ENCODE peak calls at places on chromosomes 13 and 19, in nine cellular contexts. R is GDM1; J is stimulated activated CD8-positive, alpha-beta memory T cell treated with anti-CD3 and anti-CD28 coated beads, Interleukin-12 subunit alpha, Interleukin-12 subunit beta, amount 100 ng/mL, for 4 hours; G is nephron progenitor cell; I is ecto neural progenitor cell; B is pancreas; T is AG04450; A is AG09319; N is NCI-H187 treated with DMSO at 0.1 percent for 48 hours. Y is an unnamed sample.
A peak's percentile ranks its signal among the peaks of the same experiment; 100 is the strongest.

GRCh38 chr19:1616396-1616795 is 11.1 kb upstream of the UQCR11 start:
- DNase-seq in R (no peak), J (no peak), G (no peak), I (no peak), B (no peak), T (no peak), A (no peak), N (no peak), Y (no peak)

GRCh38 chr13:66159526-66159925 is 1070.6 kb downstream of the PCDH9 start:
- DNase-seq in R (no peak), J (no peak), G (peak; percentile 1), I (no peak), B (no peak), T (no peak), A (no peak), N (no peak), Y (no peak)

GRCh38 chr19:38529610-38530009 is 88.1 kb downstream of the MAP4K1 start:
- DNase-seq in R (no peak), J (no peak), G (no peak), I (no peak), B (no peak), T (no peak), A (no peak), N (no peak), Y (no peak)

GRCh38 chr19:3708207-3708931 is at the start of gene TJP3:
- DNase-seq in R (no peak), J (no peak), G (no peak), I (no peak), B (peak; percentile 72), T (no peak), A (no peak), N (no peak), Y (no peak)

GRCh38 chr19:1070931-1071791 is 4.2 kb downstream of the ARHGAP45 start:
- DNase-seq in R (no peak), J (no peak), G (peak; percentile 73), I (peak; percentile 66), B (no peak), T (no peak), A (no peak), N (no peak), Y (no peak)

GRCh38 chr19:4267101-4267900 is 11.8 kb upstream of the SHD start:
- DNase-seq in R (peak; percentile 66), J (peak; percentile 25), G (peak; percentile 80), I (peak; percentile 78), B (no peak), T (no peak), A (no peak), N (no peak), Y (peak; percentile 3)

GRCh38 chr13:98972059-98972458 is 5.8 kb downstream of the DOCK9 start:
- DNase-seq in R (no peak), J (no peak), G (no peak), I (no peak), B (no peak), T (no peak), A (no peak), N (no peak), Y (no peak)

GRCh38 chr19:6509118-6509971 is 7.2 kb upstream of the TUBB4A start:
- DNase-seq in R (no peak), J (no peak), G (no peak), I (no peak), B (peak; percentile 93), T (no peak), A (no peak), N (no peak), Y (no peak)

GRCh38 chr19:1112254-1113208 is 8.7 kb downstream of the GPX4 start:
- DNase-seq in R (no peak), J (no peak), G (peak; percentile 69), I (peak; percentile 83), B (no peak), T (no peak), A (no peak), N (no peak), Y (no peak)

GRCh38 chr19:19053508-19054314 is 10.1 kb upstream of the SLC25A42 start:
- DNase-seq in R (no peak), J (peak; percentile 25), G (peak; percentile 84), I (peak; percentile 79), B (peak; percentile 32), T (no peak), A (no peak), N (no peak), Y (no peak)

GRCh38 chr13:108269601-108270328 is at the start of gene TNFSF13B:
- DNase-seq in R (peak; percentile 14), J (peak; percentile 25), G (peak; percentile 30), I (peak; percentile 72), B (peak; percentile 60), T (no peak), A (no peak), N (no peak), Y (peak; percentile 13)

GRCh38 chr13:78603240-78603947 is at the start of gene POU4F1:
- DNase-seq in R (peak; percentile 69), J (peak; percentile 22), G (peak; percentile 83), I (peak; percentile 91), B (no peak), T (no peak), A (no peak), N (peak; percentile 86), Y (no peak)

GRCh38 chr13:80901111-80902014 is 560.4 kb upstream of the SPRY2 start:
- DNase-seq in R (no peak), J (no peak), G (no peak), I (no peak), B (no peak), T (no peak), A (no peak), N (no peak), Y (no peak)

GRCh38 chr19:31066385-31066784 is 282.9 kb downstream of the TSHZ3 start:
- DNase-seq in R (no peak), J (no peak), G (no peak), I (no peak), B (no peak), T (peak; percentile 34), A (no peak), N (no peak), Y (peak; percentile 41)

GRCh38 chr13:108860418-108860817 is 231.0 kb downstream of the MYO16 start:
- DNase-seq in R (no peak), J (no peak), G (no peak), I (no peak), B (no peak), T (no peak), A (no peak), N (no peak), Y (no peak)

GRCh38 chr13:39910833-39911232 is 255.4 kb downstream of the COG6 start:
- DNase-seq in R (no peak), J (no peak), G (no peak), I (no peak), B (no peak), T (no peak), A (no peak), N (no peak), Y (peak; percentile 24)

GRCh38 chr19:14118165-14119051 is 846 bp upstream of the PRKACA start:
- DNase-seq in R (peak; percentile 38), J (peak; percentile 16), G (no peak), I (no peak), B (peak; percentile 74), T (no peak), A (peak; percentile 65), N (no peak), Y (peak; percentile 54)

GRCh38 chr13:24181991-24182702 is 21.6 kb downstream of the SPATA13 start:
- DNase-seq in R (no peak), J (no peak), G (no peak), I (no peak), B (no peak), T (no peak), A (no peak), N (no peak), Y (no peak)

GRCh38 chr13:45615501-45616101 is at the start of gene ERICH6B:
- DNase-seq in R (no peak), J (no peak), G (peak; percentile 77), I (peak; percentile 90), B (no peak), T (no peak), A (no peak), N (peak; percentile 31), Y (no peak)

GRCh38 chr13:96020155-96020575 is 33.0 kb downstream of the UGGT2 start:
- DNase-seq in R (peak; percentile 10), J (no peak), G (peak; percentile 23), I (peak; percentile 53), B (peak; percentile 63), T (peak; percentile 27), A (peak; percentile 20), N (peak; percentile 56), Y (peak; percentile 28)

GRCh38 chr13:26019881-26020535 is 31.8 kb downstream of the SHISA2 start:
- DNase-seq in R (no peak), J (no peak), G (no peak), I (no peak), B (no peak), T (peak; percentile 6), A (no peak), N (no peak), Y (peak; percentile 3)

GRCh38 chr19:15101479-15102082 is 5.6 kb upstream of the SYDE1 start:
- DNase-seq in R (no peak), J (no peak), G (peak; percentile 49), I (no peak), B (no peak), T (no peak), A (no peak), N (no peak), Y (no peak)

GRCh38 chr13:27678306-27679040 is 56.8 kb downstream of the POLR1D start:
- DNase-seq in R (no peak), J (no peak), G (no peak), I (no peak), B (no peak), T (no peak), A (no peak), N (no peak), Y (no peak)

Y was measured in GM04504.